ENCODE peak calls at places on chromosomes 1 and 21, in four cellular contexts. H is AG08395, D is AG09309, O is fibroblast of lung. Z is an unnamed sample.
A peak's percentile ranks its signal among the peaks of the same experiment; 100 is the strongest.

GRCh38 chr1:10833630-10834557 is 37.4 kb upstream of the CASZ1 start:
- DNase-seq in O (no peak), D (no peak), H (peak; percentile 17), Z (no peak)

GRCh38 chr1:145886811-145887210 is 1.1 kb upstream of the ANKRD35 start:
- DNase-seq in H (no peak), D (no peak), O (no peak), Z (no peak)

GRCh38 chr1:162734047-162734446 is 56.5 kb upstream of the HSD17B7 start:
- DNase-seq in D (no peak), O (no peak), H (no peak), Z (no peak)

GRCh38 chr1:200732438-200732837 is 6.3 kb upstream of the CAMSAP2 start:
- DNase-seq in D (no peak), H (no peak), O (no peak), Z (no peak)

GRCh38 chr21:39575778-39576177 is 37.0 kb upstream of the B3GALT5 start:
- DNase-seq in D (no peak), O (peak; percentile 51), H (no peak), Z (no peak)

GRCh38 chr1:91604632-91605031 is 104.0 kb downstream of the CDC7 start:
- DNase-seq in H (no peak), O (no peak), D (no peak), Z (no peak)

GRCh38 chr1:43976890-43977289 is 2.1 kb upstream of the B4GALT2 start:
- DNase-seq in O (no peak), D (no peak), H (no peak), Z (no peak)

GRCh38 chr1:15352122-15352957 is 57.3 kb upstream of the EFHD2 start:
- DNase-seq in H (peak; percentile 84), O (peak; percentile 82), D (peak; percentile 55), Z (peak; percentile 80)

GRCh38 chr1:115323366-115324004 is 14.6 kb downstream of the NGF start:
- DNase-seq in H (no peak), O (peak; percentile 56), D (no peak), Z (no peak)

GRCh38 chr1:33338495-33339211 is 17.8 kb upstream of the A3GALT2 start:
- DNase-seq in O (peak; percentile 74), H (peak; percentile 60), D (peak; percentile 86), Z (peak; percentile 66)

GRCh38 chr1:18463984-18464664 is 16.6 kb upstream of the KLHDC7A start:
- DNase-seq in D (no peak), O (no peak), H (no peak), Z (peak; percentile 78)

GRCh38 chr1:12359734-12360133 is 129.9 kb downstream of the VPS13D start:
- DNase-seq in H (no peak), D (no peak), O (peak; percentile 48), Z (no peak)

GRCh38 chr1:39895731-39896480 is 5.8 kb downstream of the MYCL start:
- DNase-seq in H (peak; percentile 32), D (no peak), O (no peak), Z (no peak)

GRCh38 chr21:43975469-43976098 is 36.5 kb upstream of the TRAPPC10 start:
- DNase-seq in D (peak; percentile 7), O (peak; percentile 41), H (peak; percentile 82), Z (peak; percentile 82)

GRCh38 chr1:229757226-229757625 is 131.2 kb downstream of the URB2 start:
- DNase-seq in D (no peak), O (peak; percentile 29), H (no peak), Z (no peak)

GRCh38 chr1:154747841-154748766 is 122.0 kb downstream of the KCNN3 start:
- DNase-seq in H (peak; percentile 12), D (no peak), O (peak; percentile 23), Z (no peak)

GRCh38 chr1:8462298-8462946 is 144.5 kb downstream of the SLC45A1 start:
- DNase-seq in O (no peak), D (no peak), H (no peak), Z (no peak)

GRCh38 chr1:30411206-30411605 is 312.2 kb downstream of the MATN1 start:
- DNase-seq in D (no peak), O (no peak), H (no peak), Z (no peak)

GRCh38 chr1:234069760-234070159 is 165.3 kb downstream of the SLC35F3 start:
- DNase-seq in O (peak; percentile 12), D (no peak), H (no peak), Z (no peak)

GRCh38 chr1:41819069-41819468 is 99.7 kb downstream of the HIVEP3 start:
- DNase-seq in D (no peak), O (no peak), H (no peak), Z (no peak)

GRCh38 chr21:21101911-21102310 is 103.7 kb downstream of the NCAM2 start:
- DNase-seq in D (no peak), H (no peak), O (peak; percentile 77), Z (no peak)

GRCh38 chr1:11930571-11931445 is 3.7 kb upstream of the PLOD1 start:
- DNase-seq in O (peak; percentile 32), H (peak; percentile 74), D (no peak), Z (peak; percentile 76)

GRCh38 chr1:194535369-194535768 is 1349.0 kb upstream of the B3GALT2 start:
- DNase-seq in O (peak; percentile 10), H (no peak), D (no peak), Z (no peak)

GRCh38 chr1:91847851-91848250 is 38.1 kb downstream of the TGFBR3 start:
- DNase-seq in D (no peak), O (no peak), H (no peak), Z (no peak)

GRCh38 chr1:32256473-32257226 is 5.6 kb downstream of the LCK start:
- DNase-seq in H (no peak), D (no peak), O (no peak), Z (no peak)

GRCh38 chr21:25036775-25037174 is 570.5 kb downstream of the MRPL39 start:
- DNase-seq in D (no peak), H (no peak), O (no peak), Z (no peak)

GRCh38 chr1:173714441-173714758 is 381 bp upstream of the KLHL20 start:
- DNase-seq in D (no peak), H (no peak), O (no peak), Z (no peak)

GRCh38 chr21:36803051-36803709 is 104.3 kb downstream of the SIM2 start:
- DNase-seq in H (no peak), D (no peak), O (no peak), Z (no peak)

GRCh38 chr1:205451759-205452164 is 4.1 kb downstream of the BLACAT1 start:
- DNase-seq in O (no peak), D (no peak), H (no peak), Z (no peak)

GRCh38 chr1:57033222-57034019 is 67.6 kb upstream of the C8B start:
- DNase-seq in H (no peak), D (no peak), O (no peak), Z (no peak)

Z was measured in body of pancreas.